ENCODE peak calls at places on chromosomes 3 and 15, in four cellular contexts. One of them, this sample, is unnamed.

GRCh38 chr3:61221759-61222362 is 29.4 kb downstream of the FHIT start:
- DNase-seq in GM03348: no peak
- DNase-seq in NCI-H1417: no peak
- DNase-seq in mesothelial cell of epicardium: no peak
- DNase-seq in this sample: no peak

GRCh38 chr15:78131295-78132021 is at the start of gene CIB2:
- DNase-seq in GM03348: peak
- DNase-seq in NCI-H1417: peak
- DNase-seq in mesothelial cell of epicardium: peak
- DNase-seq in this sample: peak

GRCh38 chr3:43581343-43581742 is 40.5 kb downstream of the ANO10 start:
- DNase-seq in GM03348: peak
- DNase-seq in NCI-H1417: no peak
- DNase-seq in mesothelial cell of epicardium: no peak
- DNase-seq in this sample: no peak

GRCh38 chr15:50248994-50249586 is 16.4 kb downstream of the HDC start:
- DNase-seq in GM03348: no peak
- DNase-seq in NCI-H1417: no peak
- DNase-seq in mesothelial cell of epicardium: no peak
- DNase-seq in this sample: no peak

GRCh38 chr15:75107905-75108838 is 84.8 kb downstream of the PPCDC start:
- DNase-seq in GM03348: peak
- DNase-seq in NCI-H1417: no peak
- DNase-seq in mesothelial cell of epicardium: no peak
- DNase-seq in this sample: no peak

GRCh38 chr3:112101946-112102345 is 15.8 kb downstream of the C3orf52 start:
- DNase-seq in GM03348: peak
- DNase-seq in NCI-H1417: peak
- DNase-seq in mesothelial cell of epicardium: no peak
- DNase-seq in this sample: no peak

GRCh38 chr3:71442648-71443047 is 140.9 kb downstream of the FOXP1 start:
- DNase-seq in GM03348: no peak
- DNase-seq in NCI-H1417: no peak
- DNase-seq in mesothelial cell of epicardium: no peak
- DNase-seq in this sample: no peak

GRCh38 chr3:57397175-57398026 is 104.9 kb upstream of the ASB14 start:
- DNase-seq in GM03348: peak
- DNase-seq in NCI-H1417: peak
- DNase-seq in mesothelial cell of epicardium: no peak
- DNase-seq in this sample: no peak

GRCh38 chr3:43998374-43998840 is 243.3 kb upstream of the TOPAZ1 start:
- DNase-seq in GM03348: peak
- DNase-seq in NCI-H1417: no peak
- DNase-seq in mesothelial cell of epicardium: no peak
- DNase-seq in this sample: no peak

GRCh38 chr3:59772416-59773408 is 722.9 kb upstream of the CFAP20DC start:
- DNase-seq in GM03348: no peak
- DNase-seq in NCI-H1417: no peak
- DNase-seq in mesothelial cell of epicardium: no peak
- DNase-seq in this sample: no peak

GRCh38 chr15:92845109-92845508 is 55.0 kb upstream of the CHD2 start:
- DNase-seq in GM03348: peak
- DNase-seq in NCI-H1417: no peak
- DNase-seq in mesothelial cell of epicardium: no peak
- DNase-seq in this sample: no peak

GRCh38 chr15:52227456-52227855 is 36.3 kb upstream of the GNB5 start:
- DNase-seq in GM03348: peak
- DNase-seq in NCI-H1417: peak
- DNase-seq in mesothelial cell of epicardium: no peak
- DNase-seq in this sample: no peak

GRCh38 chr15:72227192-72227586 is 3.8 kb downstream of the PKM start:
- DNase-seq in GM03348: peak
- DNase-seq in NCI-H1417: no peak
- DNase-seq in mesothelial cell of epicardium: no peak
- DNase-seq in this sample: no peak

GRCh38 chr15:92937880-92938279 is 37.8 kb downstream of the CHD2 start:
- DNase-seq in GM03348: no peak
- DNase-seq in NCI-H1417: no peak
- DNase-seq in mesothelial cell of epicardium: no peak
- DNase-seq in this sample: no peak

GRCh38 chr15:64373360-64373759 is 7.9 kb downstream of the PCLAF start:
- DNase-seq in GM03348: no peak
- DNase-seq in NCI-H1417: no peak
- DNase-seq in mesothelial cell of epicardium: no peak
- DNase-seq in this sample: no peak

GRCh38 chr3:100149130-100149529 is 34.8 kb upstream of the FILIP1L start:
- DNase-seq in GM03348: no peak
- DNase-seq in NCI-H1417: peak
- DNase-seq in mesothelial cell of epicardium: no peak
- DNase-seq in this sample: no peak

GRCh38 chr15:94792166-94792565 is 560.8 kb downstream of the MCTP2 start:
- DNase-seq in GM03348: no peak
- DNase-seq in NCI-H1417: no peak
- DNase-seq in mesothelial cell of epicardium: no peak
- DNase-seq in this sample: no peak

GRCh38 chr15:74158855-74159650 is 14.5 kb upstream of the ISLR start:
- DNase-seq in GM03348: no peak
- DNase-seq in NCI-H1417: no peak
- DNase-seq in mesothelial cell of epicardium: no peak
- DNase-seq in this sample: no peak

GRCh38 chr3:27133062-27133461 is 236.1 kb downstream of the NEK10 start:
- DNase-seq in GM03348: no peak
- DNase-seq in NCI-H1417: no peak
- DNase-seq in mesothelial cell of epicardium: no peak
- DNase-seq in this sample: no peak

GRCh38 chr3:126124148-126124868 is 40.4 kb upstream of the SLC41A3 start:
- DNase-seq in GM03348: no peak
- DNase-seq in NCI-H1417: peak
- DNase-seq in mesothelial cell of epicardium: no peak
- DNase-seq in this sample: peak

GRCh38 chr15:93180128-93180527 is 91.1 kb upstream of the RGMA start:
- DNase-seq in GM03348: no peak
- DNase-seq in NCI-H1417: no peak
- DNase-seq in mesothelial cell of epicardium: no peak
- DNase-seq in this sample: no peak

GRCh38 chr3:154794383-154794782 is 285.7 kb upstream of the MME start:
- DNase-seq in GM03348: peak
- DNase-seq in NCI-H1417: no peak
- DNase-seq in mesothelial cell of epicardium: no peak
- DNase-seq in this sample: no peak

GRCh38 chr3:58072046-58072445 is 63.8 kb downstream of the FLNB start:
- DNase-seq in GM03348: no peak
- DNase-seq in NCI-H1417: no peak
- DNase-seq in mesothelial cell of epicardium: no peak
- DNase-seq in this sample: no peak

GRCh38 chr3:37293646-37294045 is 119.3 kb upstream of the LRRFIP2 start:
- DNase-seq in GM03348: no peak
- DNase-seq in NCI-H1417: no peak
- DNase-seq in mesothelial cell of epicardium: no peak
- DNase-seq in this sample: no peak

This sample was measured in type B pancreatic cell.